ENCODE peak calls at places on chromosomes 13 and 19, in seven cellular contexts. S is dermis blood vessel endothelial cell, P is NCI-H1105 treated with DMSO at 0.1 percent for 48 hours, V is HCEC 1CT, Z is cardiac fibroblast, F is choroid plexus epithelial cell, W is NCI-H146. C is an unnamed sample.

GRCh38 chr19:47469719-47470118 is 2.0 kb downstream of the SLC8A2 start:
- DNase-seq in Z (no peak), V (no peak), W (peak), F (no peak), S (no peak), P (peak), C (no peak)

GRCh38 chr13:82815791-82816190 is 1066.5 kb downstream of the SLITRK1 start:
- DNase-seq in S (no peak), F (no peak), P (no peak), W (no peak), Z (no peak), V (no peak), C (no peak)

GRCh38 chr19:46915386-46915785 is 54.6 kb downstream of the ARHGAP35 start:
- DNase-seq in F (peak), V (no peak), W (no peak), P (no peak), S (no peak), Z (no peak), C (peak)

GRCh38 chr19:13681509-13681908 is 82.8 kb upstream of the MRI1 start:
- DNase-seq in F (no peak), Z (peak), P (no peak), W (no peak), S (no peak), V (no peak), C (no peak)

GRCh38 chr19:10389863-10390262 is 9.5 kb upstream of the TYK2 start:
- DNase-seq in Z (no peak), F (no peak), S (peak), P (no peak), W (no peak), V (no peak), C (no peak)

GRCh38 chr13:44884076-44884729 is 105.1 kb downstream of the NUFIP1 start:
- DNase-seq in F (peak), P (no peak), V (peak), W (no peak), Z (peak), S (peak), C (peak)

GRCh38 chr13:32650705-32651311 is 64.6 kb downstream of the PDS5B start:
- DNase-seq in P (peak), Z (peak), W (peak), S (peak), F (peak), V (peak), C (peak)

GRCh38 chr13:97879646-97880297 is 73.7 kb upstream of the IPO5 start:
- DNase-seq in Z (peak), P (no peak), F (peak), S (peak), W (no peak), V (peak), C (peak)

GRCh38 chr19:1912760-1913505 is 7.7 kb downstream of the ADAT3 start:
- DNase-seq in P (no peak), Z (no peak), V (no peak), S (no peak), F (no peak), W (no peak), C (no peak)

GRCh38 chr19:5790573-5791520 is at the start of gene DUS3L:
- DNase-seq in Z (peak), F (peak), S (peak), W (peak), P (peak), V (peak), C (peak)

GRCh38 chr13:50081106-50081898 is 66.1 kb downstream of the KCNRG start:
- DNase-seq in S (peak), P (peak), V (no peak), Z (no peak), W (peak), F (no peak), C (no peak)

GRCh38 chr13:113043001-113043630 is 62.5 kb upstream of the F7 start:
- DNase-seq in W (no peak), P (no peak), S (no peak), Z (no peak), V (no peak), F (no peak), C (no peak)

C was measured in NCI-H226.